ENCODE peak calls at places on chromosomes 12 and 14, in seven cellular contexts. N is heart left ventricle; L is PC-3; S is fibroblast of lung; U is cardiac fibroblast; K is naive thymus-derived CD4-positive, alpha-beta T cell; H is endothelial cell of umbilical vein. Y is an unnamed sample.

GRCh38 chr12:123912415-123913385 is 59.9 kb downstream of the CCDC92 start:
- DNase-seq in N (no peak), L (no peak), S (no peak), U (no peak), K (no peak), H (no peak), Y (no peak)

GRCh38 chr14:50943943-50944646 is at the start of gene PYGL:
- DNase-seq in N (peak), L (peak), S (peak), U (peak), K (no peak), H (peak), Y (peak)

GRCh38 chr12:108004368-108004767 is 124.7 kb upstream of the WSCD2 start:
- DNase-seq in N (no peak), L (peak), S (no peak), U (no peak), K (no peak), H (no peak), Y (peak)

GRCh38 chr14:44211718-44212117 is 295.4 kb downstream of the FSCB start:
- DNase-seq in N (no peak), L (no peak), S (no peak), U (no peak), K (no peak), H (no peak), Y (no peak)

GRCh38 chr12:47078733-47079364 is 572 bp upstream of the PCED1B start:
- DNase-seq in N (no peak), L (peak), S (no peak), U (peak), K (peak), H (peak), Y (peak)

GRCh38 chr14:96953443-96953842 is 156.3 kb downstream of the VRK1 start:
- DNase-seq in N (no peak), L (no peak), S (no peak), U (no peak), K (no peak), H (no peak), Y (no peak)

GRCh38 chr12:63090716-63091115 is 60.3 kb downstream of the AVPR1A start:
- DNase-seq in N (no peak), L (no peak), S (no peak), U (no peak), K (no peak), H (no peak), Y (no peak)

GRCh38 chr14:101367421-101368261 is 193.7 kb upstream of the DIO3 start:
- DNase-seq in N (no peak), L (no peak), S (no peak), U (no peak), K (no peak), H (no peak), Y (no peak)

GRCh38 chr14:89504602-89505320 is 87.7 kb upstream of the FOXN3 start:
- DNase-seq in N (no peak), L (peak), S (peak), U (no peak), K (no peak), H (no peak), Y (no peak)

GRCh38 chr12:70722584-70723343 is 85.5 kb upstream of the PTPRB start:
- DNase-seq in N (no peak), L (no peak), S (peak), U (peak), K (no peak), H (peak), Y (no peak)

GRCh38 chr14:100159107-100159864 is at the start of gene DEGS2:
- DNase-seq in N (no peak), L (peak), S (no peak), U (no peak), K (no peak), H (no peak), Y (peak)

GRCh38 chr12:9798008-9798619 is 29.2 kb upstream of the KLRF1 start:
- DNase-seq in N (no peak), L (peak), S (peak), U (peak), K (peak), H (peak), Y (peak)

DNA sequence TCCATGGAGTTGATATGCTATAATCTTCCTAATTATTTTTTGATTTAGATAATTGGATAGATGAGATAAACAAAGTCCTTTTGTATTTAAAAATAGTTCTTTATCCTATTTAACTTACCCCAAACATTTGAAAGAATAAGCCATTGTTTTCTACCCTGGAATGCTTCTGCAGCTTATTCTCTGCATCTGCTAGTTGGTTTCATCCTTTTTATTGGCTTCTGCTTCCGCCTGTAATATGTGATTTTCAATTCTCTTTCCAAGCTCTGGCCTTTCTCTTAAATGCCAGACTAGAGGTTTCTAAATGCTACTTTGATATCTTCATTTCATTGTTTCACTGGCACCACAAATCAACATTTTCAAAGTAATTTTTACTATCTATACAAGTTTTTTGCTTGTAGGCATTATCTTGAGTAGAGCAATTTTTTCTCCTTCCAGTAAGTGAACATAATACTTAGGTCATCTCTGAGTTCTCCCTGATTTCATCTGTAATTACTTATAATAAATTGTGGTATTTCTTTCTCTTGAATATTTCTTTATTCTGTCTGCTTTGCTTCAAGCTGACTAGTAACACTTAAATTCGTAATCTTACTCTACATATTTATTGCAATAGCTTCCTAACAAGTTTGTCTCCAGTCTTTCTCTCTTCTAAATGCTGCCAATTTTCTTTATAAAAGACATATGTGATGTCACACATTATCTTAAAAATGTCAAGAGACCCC is 958.4 kb downstream of the SLC6A15 start:
- DNase-seq in N (no peak), L (no peak), S (no peak), U (no peak), K (no peak), H (no peak), Y (no peak)
- H3K4me3 ChIP-seq in N (no peak), L (no peak), S (no peak), U (no peak), K (no peak), H (no peak), Y (no peak)

GRCh38 chr12:21774358-21775129 is at the start of gene KCNJ8:
- DNase-seq in N (peak), L (no peak), S (peak), U (peak), K (no peak), H (no peak), Y (peak)
- H3K4me3 ChIP-seq in N (peak), L (peak), S (peak), U (peak), K (no peak), H (no peak), Y (peak)

DNA sequence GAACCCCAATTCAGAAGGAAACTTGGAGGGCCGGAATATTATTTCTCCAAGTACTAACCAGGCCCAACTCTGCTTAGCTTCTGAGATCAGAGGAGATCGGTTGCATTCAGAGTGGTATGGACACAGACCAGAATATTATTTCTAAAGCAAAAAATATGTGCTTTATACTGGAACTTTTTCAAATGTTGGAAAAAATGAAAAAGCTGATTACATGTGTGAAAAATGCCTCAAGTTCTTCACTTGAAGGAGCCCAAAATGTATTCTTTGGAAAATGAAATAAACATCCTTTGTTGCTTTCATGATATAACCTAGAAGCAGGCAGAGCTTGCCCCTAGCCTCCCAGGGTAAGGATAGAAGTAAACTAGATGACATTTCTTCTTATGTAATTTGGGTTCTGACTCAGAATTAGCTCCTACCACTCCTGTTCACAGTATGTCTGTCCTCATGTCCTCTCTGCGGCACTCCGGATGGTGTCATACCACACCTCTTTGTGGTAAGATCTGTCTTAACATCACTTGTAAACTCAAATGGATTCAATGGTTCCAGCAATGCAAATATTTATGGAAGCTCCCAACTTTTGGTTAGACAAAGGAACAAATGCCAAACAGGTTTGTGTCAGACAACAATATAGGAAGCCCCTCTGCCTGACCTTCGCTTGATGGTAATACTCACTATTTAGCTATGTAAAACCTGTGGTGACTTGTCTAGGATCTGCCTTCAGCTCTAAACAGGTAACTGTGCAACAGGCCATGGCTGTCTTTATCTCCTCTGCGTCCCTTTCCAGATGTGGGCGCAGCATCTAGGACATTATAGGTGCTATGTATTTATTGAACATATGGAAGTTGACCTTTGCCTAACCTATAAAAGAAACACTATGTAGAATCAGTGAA is 178.5 kb downstream of the SSPN start:
- DNase-seq in N (no peak), L (peak), S (no peak), U (no peak), K (no peak), H (no peak), Y (no peak)
- H3K4me3 ChIP-seq in N (no peak), L (no peak), S (no peak), U (no peak), K (no peak), H (no peak), Y (no peak)

GRCh38 chr12:230925-231671 is 17.1 kb upstream of the SLC6A12 start:
- DNase-seq in N (no peak), L (no peak), S (no peak), U (no peak), K (no peak), H (no peak), Y (no peak)

GRCh38 chr12:232731-233614 is 19.0 kb upstream of the SLC6A12 start:
- DNase-seq in N (no peak), L (no peak), S (no peak), U (no peak), K (no peak), H (no peak), Y (no peak)

GRCh38 chr12:234891-235415 is 21.0 kb upstream of the SLC6A12 start:
- DNase-seq in N (no peak), L (no peak), S (no peak), U (no peak), K (no peak), H (no peak), Y (no peak)

GRCh38 chr12:236445-236844 is 22.5 kb upstream of the SLC6A12 start:
- DNase-seq in N (no peak), L (no peak), S (no peak), U (no peak), K (no peak), H (no peak), Y (no peak)

GRCh38 chr12:233615-233968 is 19.6 kb upstream of the SLC6A12 start:
- DNase-seq in N (no peak), L (no peak), S (no peak), U (no peak), K (no peak), H (no peak), Y (no peak)
- H3K4me3 ChIP-seq in N (no peak), L (no peak), S (no peak), U (no peak), K (no peak), H (no peak), Y (no peak)

GRCh38 chr14:67618617-67619063 is 1.1 kb upstream of the ARG2 start:
- DNase-seq in N (no peak), L (peak), S (peak), U (peak), K (peak), H (peak), Y (peak)
- H3K4me3 ChIP-seq in N (no peak), L (no peak), S (no peak), U (no peak), K (no peak), H (no peak), Y (no peak)

GRCh38 chr14:103207404-103208072 is 84.3 kb downstream of the TNFAIP2 start:
- DNase-seq in N (peak), L (no peak), S (no peak), U (peak), K (no peak), H (no peak), Y (peak)
- H3K4me3 ChIP-seq in N (peak), L (no peak), S (no peak), U (peak), K (no peak), H (peak), Y (peak)

DNA sequence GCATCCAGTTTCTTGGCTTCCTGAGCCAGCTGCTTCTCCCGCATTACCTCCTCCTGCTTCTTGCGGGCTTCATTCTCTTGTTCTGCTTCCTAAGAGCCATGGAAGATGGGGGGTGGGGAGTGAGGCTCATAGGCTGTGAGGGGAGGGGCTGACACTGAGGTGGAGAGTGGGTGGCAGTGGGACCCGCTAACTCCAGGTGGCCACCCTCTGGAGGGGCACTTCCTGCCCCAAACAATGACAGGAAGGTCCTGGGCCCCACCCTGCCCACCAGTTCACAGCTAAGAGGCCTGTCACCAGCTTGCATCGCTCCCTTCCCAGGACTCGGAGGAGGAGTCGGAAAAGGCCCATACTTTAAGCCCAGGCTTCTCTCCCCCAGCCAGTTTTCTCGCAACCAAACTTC is 23.9 kb downstream of the PRPF40B start:
- DNase-seq in N (no peak), L (no peak), S (no peak), U (no peak), K (no peak), H (peak), Y (no peak)
- H3K4me3 ChIP-seq in N (no peak), L (no peak), S (no peak), U (no peak), K (no peak), H (no peak), Y (no peak)

GRCh38 chr14:54312166-54312801 is 84.5 kb upstream of the CDKN3 start:
- DNase-seq in N (no peak), L (peak), S (peak), U (peak), K (no peak), H (peak), Y (peak)
- H3K4me3 ChIP-seq in N (no peak), L (peak), S (no peak), U (no peak), K (no peak), H (no peak), Y (no peak)

DNA sequence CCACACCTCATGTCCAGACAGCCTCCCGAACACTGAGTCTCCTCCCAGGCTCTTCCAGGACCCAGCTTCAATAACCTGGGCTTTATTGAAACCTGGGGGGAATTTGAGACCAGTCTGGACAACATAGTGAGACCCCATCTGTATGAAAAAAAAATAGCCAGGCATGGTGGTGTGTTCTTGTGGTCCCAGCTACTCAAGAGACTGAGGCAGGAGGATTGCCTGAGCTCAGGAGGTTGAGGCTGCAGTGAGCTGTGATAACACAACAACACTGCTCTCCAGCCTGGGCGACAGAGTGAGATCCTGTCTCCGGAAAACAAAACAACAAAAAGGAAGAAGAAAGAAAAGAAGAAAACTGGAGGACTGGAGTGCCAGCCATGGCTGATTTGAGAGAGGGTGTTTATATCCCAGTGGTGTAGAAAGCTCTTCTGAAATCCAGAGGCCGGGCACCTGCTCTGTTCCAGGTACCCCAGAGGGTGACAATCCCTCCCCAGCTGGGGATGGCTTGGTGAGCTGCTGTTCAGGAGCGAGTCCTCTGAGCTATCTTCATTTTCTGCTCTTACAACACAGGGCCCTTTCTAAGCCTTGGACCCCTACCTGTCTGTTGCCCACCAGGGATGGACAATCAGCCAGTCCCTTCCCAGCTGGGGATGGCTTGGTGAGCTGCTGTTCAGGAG is 6.0 kb upstream of the PGF start:
- DNase-seq in N (no peak), L (no peak), S (no peak), U (no peak), K (no peak), H (no peak), Y (no peak)
- H3K4me3 ChIP-seq in N (no peak), L (no peak), S (no peak), U (no peak), K (no peak), H (no peak), Y (no peak)

DNA sequence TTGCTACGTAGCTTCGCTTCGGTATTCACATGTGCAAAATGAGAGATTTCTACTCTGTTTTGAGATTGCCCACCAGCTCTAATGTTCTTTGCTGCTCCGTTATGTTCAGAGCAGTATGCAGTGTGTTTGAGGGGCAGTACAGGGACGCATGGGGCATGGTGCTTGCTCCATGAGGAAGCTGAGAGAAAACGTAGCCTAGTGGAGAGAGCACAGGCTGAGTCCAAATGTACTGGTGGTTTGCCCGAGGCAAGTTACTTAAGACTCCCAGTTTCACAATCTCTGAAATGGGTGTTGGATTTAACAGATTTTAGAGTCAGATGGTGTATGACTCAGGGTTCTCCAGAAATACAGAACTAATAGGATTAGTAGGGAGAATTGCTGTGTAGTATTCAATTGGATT is 310.5 kb downstream of the ETNK1 start:
- DNase-seq in N (no peak), L (no peak), S (peak), U (no peak), K (no peak), H (no peak), Y (no peak)
- H3K4me3 ChIP-seq in N (no peak), L (no peak), S (peak), U (peak), K (no peak), H (no peak), Y (no peak)